ENCODE peak calls at places on chromosomes 13 and 19, in ten cellular contexts. L is hippocampal formation; G is RPMI7951; F is stimulated activated CD8-positive, alpha-beta memory T cell treated with anti-CD3 and anti-CD28 coated beads, Interleukin-2, amount 100 ng/mL, for 48 hours; R is activated CD4-positive, alpha-beta T cell treated with anti-CD3 and anti-CD28 coated beads, Interleukin-2, amount 50 U/mL, for 1 hour; Z is head of caudate nucleus; X is HCEC 1CT; C is cardiac septum; S is activated T-helper 2 cell treated with anti-CD3 and anti-CD28 coated beads, Interferon-gamma antibody, Interleukin-2, Interleukin-4, amounts not matched to agents 10 μg/mL and 5 μg/mL and 100 μg/mL, durations not matched to agents 14 hours and 24 hours and 36 hours; A is pancreas. U is an unnamed sample.

GRCh38 chr13:28716511-28716910 is 2.3 kb downstream of the SLC46A3 start:
- DNase-seq in R (no peak), Z (no peak), G (peak; percentile 87), X (peak; percentile 74), C (peak; percentile 79), L (no peak), A (peak; percentile 27), S (no peak), F (no peak), U (no peak)

GRCh38 chr19:30322641-30323320 is 49.4 kb upstream of the ZNF536 start:
- DNase-seq in S (no peak), R (no peak), G (no peak), X (no peak), A (no peak), L (no peak), C (no peak), Z (no peak), F (no peak), U (no peak)

GRCh38 chr13:112783946-112784500 is 94.2 kb downstream of the ATP11A start:
- DNase-seq in L (no peak), C (no peak), R (no peak), S (no peak), A (no peak), Z (no peak), F (no peak), G (no peak), X (no peak), U (no peak)

GRCh38 chr13:110816500-110816899 is 98.4 kb downstream of the ANKRD10 start:
- DNase-seq in C (no peak), G (no peak), S (no peak), R (no peak), A (no peak), X (no peak), L (no peak), Z (peak; percentile 51), F (no peak), U (no peak)

GRCh38 chr13:37446503-37446902 is 152.1 kb downstream of the POSTN start:
- DNase-seq in A (no peak), C (no peak), X (peak; percentile 95), G (peak; percentile 44), Z (no peak), L (no peak), R (no peak), F (no peak), S (no peak), U (no peak)

GRCh38 chr13:30720470-30720869 is 14.9 kb upstream of the ALOX5AP start:
- DNase-seq in C (no peak), F (no peak), Z (no peak), L (no peak), A (no peak), G (no peak), R (no peak), S (no peak), X (peak; percentile 55), U (no peak)

GRCh38 chr19:6613711-6614110 is 22.8 kb upstream of the CD70 start:
- DNase-seq in F (no peak), Z (no peak), X (peak; percentile 80), L (no peak), S (no peak), G (no peak), A (no peak), R (no peak), C (no peak), U (no peak)

GRCh38 chr13:97116754-97117153 is 105.4 kb upstream of the MBNL2 start:
- DNase-seq in G (peak; percentile 48), C (no peak), A (no peak), Z (no peak), L (no peak), X (peak; percentile 62), R (no peak), S (no peak), F (no peak), U (no peak)

GRCh38 chr19:10517361-10517759 is at the start of gene S1PR5:
- DNase-seq in X (no peak), S (no peak), C (no peak), G (no peak), R (no peak), A (peak; percentile 56), F (no peak), Z (peak; percentile 85), L (peak; percentile 88), U (peak; percentile 33)